ENCODE peak calls at places on chromosomes 3 and 15, in five cellular contexts. J is iPS-NIHi11, E is RPMI7951, T is breast epithelium, U is choroid plexus epithelial cell. K is an unnamed sample.

GRCh38 chr3:34139566-34139965 is 341.1 kb downstream of the PDCD6IP start:
- DNase-seq in J (no peak), E (no peak), T (no peak), U (no peak), K (no peak)

GRCh38 chr15:47987908-47988532 is 132.8 kb upstream of the SLC24A5 start:
- DNase-seq in J (peak; percentile 50), E (peak; percentile 38), T (no peak), U (peak; percentile 87), K (peak; percentile 47)

GRCh38 chr3:73143821-73144237 is 82.4 kb downstream of the EBLN2 start:
- DNase-seq in J (no peak), E (peak; percentile 29), T (no peak), U (peak; percentile 10), K (peak; percentile 41)

GRCh38 chr15:57691082-57691481 is 15.4 kb upstream of the POLR2M start:
- DNase-seq in J (no peak), E (no peak), T (no peak), U (no peak), K (no peak)

GRCh38 chr3:16373270-16373785 is 108.3 kb downstream of the OXNAD1 start:
- DNase-seq in J (no peak), E (no peak), T (no peak), U (no peak), K (no peak)

GRCh38 chr3:81581966-81582599 is 179.4 kb downstream of the GBE1 start:
- DNase-seq in J (peak; percentile 11), E (peak; percentile 37), T (no peak), U (peak; percentile 75), K (peak; percentile 38)

GRCh38 chr3:74531491-74531890 is 83.0 kb downstream of the CNTN3 start:
- DNase-seq in J (no peak), E (no peak), T (no peak), U (peak; percentile 36), K (no peak)

GRCh38 chr15:61748529-61748928 is 311.7 kb downstream of the VPS13C start:
- DNase-seq in J (no peak), E (peak; percentile 39), T (no peak), U (no peak), K (no peak)

GRCh38 chr3:183370391-183370790 is 58.0 kb downstream of the MCF2L2 start:
- DNase-seq in J (no peak), E (no peak), T (no peak), U (peak; percentile 36), K (no peak)

GRCh38 chr15:22855791-22856190 is 17.3 kb downstream of the NIPA2 start:
- DNase-seq in J (no peak), E (no peak), T (no peak), U (no peak), K (no peak)

GRCh38 chr3:178203152-178203551 is 333.1 kb upstream of the KCNMB2 start:
- DNase-seq in J (no peak), E (no peak), T (no peak), U (no peak), K (peak; percentile 13)

GRCh38 chr3:12756185-12756584 is 2.9 kb downstream of the TMEM40 start:
- DNase-seq in J (no peak), E (no peak), T (no peak), U (no peak), K (no peak)

GRCh38 chr15:54803139-54803808 is 393.5 kb downstream of the RSL24D1 start:
- DNase-seq in J (no peak), E (peak; percentile 11), T (no peak), U (no peak), K (peak; percentile 55)

GRCh38 chr3:171417813-171418212 is 42.4 kb downstream of the TNIK start:
- DNase-seq in J (no peak), E (peak; percentile 89), T (no peak), U (peak; percentile 97), K (peak; percentile 59)

GRCh38 chr3:192727032-192727847 is at the start of gene FGF12:
- DNase-seq in J (peak; percentile 98), E (peak; percentile 11), T (peak; percentile 71), U (peak; percentile 12), K (peak; percentile 82)

GRCh38 chr15:70311821-70312220 is 214.1 kb upstream of the TLE3 start:
- DNase-seq in J (no peak), E (no peak), T (no peak), U (no peak), K (no peak)

GRCh38 chr3:38153986-38154608 is 11.2 kb upstream of the OXSR1 start:
- DNase-seq in J (no peak), E (peak; percentile 34), T (no peak), U (peak; percentile 86), K (peak; percentile 25)

GRCh38 chr3:73868688-73869315 is 244.1 kb upstream of the PDZRN3 start:
- DNase-seq in J (peak; percentile 44), E (peak; percentile 39), T (no peak), U (peak; percentile 67), K (peak; percentile 13)

GRCh38 chr3:97257942-97258341 is 443.5 kb downstream of the EPHA6 start:
- DNase-seq in J (no peak), E (no peak), T (no peak), U (no peak), K (no peak)

GRCh38 chr3:126959921-126960603 is 22.9 kb upstream of the PLXNA1 start:
- DNase-seq in J (peak; percentile 63), E (peak; percentile 91), T (peak; percentile 60), U (peak; percentile 68), K (peak; percentile 78)

GRCh38 chr3:116032176-116032575 is 408.9 kb downstream of the GAP43 start:
- DNase-seq in J (no peak), E (no peak), T (no peak), U (no peak), K (no peak)

GRCh38 chr3:105829229-105829628 is 39.6 kb downstream of the CBLB start:
- DNase-seq in J (no peak), E (no peak), T (no peak), U (peak; percentile 73), K (peak; percentile 17)

GRCh38 chr15:40344631-40345120 is 3.9 kb upstream of the CCDC9B start:
- DNase-seq in J (peak; percentile 80), E (peak; percentile 80), T (no peak), U (peak; percentile 76), K (peak; percentile 88)

GRCh38 chr3:42179110-42179725 is 86.8 kb downstream of the CCK start:
- DNase-seq in J (peak; percentile 64), E (peak; percentile 89), T (no peak), U (peak; percentile 93), K (peak; percentile 88)

GRCh38 chr3:194137314-194138097 is 1.6 kb downstream of the HES1 start:
- DNase-seq in J (no peak), E (peak; percentile 92), T (peak; percentile 65), U (peak; percentile 81), K (peak; percentile 65)

K was measured in A172.